ENCODE peak calls at places on chromosomes 5 and 9, in four cellular contexts. One of them, this sample, is unnamed.

GRCh38 chr5:167814828-167815227 is 476.6 kb upstream of the WWC1 start:
- DNase-seq in uterus: no peak
- DNase-seq in heart right ventricle: no peak
- DNase-seq in effector memory CD8-positive, alpha-beta T cell: no peak
- DNase-seq in this sample: peak

GRCh38 chr5:143733635-143734341 is 78.2 kb upstream of the HMHB1 start:
- DNase-seq in uterus: no peak
- DNase-seq in heart right ventricle: no peak
- DNase-seq in effector memory CD8-positive, alpha-beta T cell: no peak
- DNase-seq in this sample: no peak

GRCh38 chr9:4262735-4263141 is 37.1 kb downstream of the GLIS3 start:
- DNase-seq in uterus: no peak
- DNase-seq in heart right ventricle: no peak
- DNase-seq in effector memory CD8-positive, alpha-beta T cell: no peak
- DNase-seq in this sample: no peak

GRCh38 chr9:93591706-93592388 is 15.5 kb downstream of the PHF2 start:
- DNase-seq in uterus: no peak
- DNase-seq in heart right ventricle: no peak
- DNase-seq in effector memory CD8-positive, alpha-beta T cell: no peak
- DNase-seq in this sample: no peak

GRCh38 chr5:54860321-54860720 is 125.1 kb downstream of the ESM1 start:
- DNase-seq in uterus: no peak
- DNase-seq in heart right ventricle: no peak
- DNase-seq in effector memory CD8-positive, alpha-beta T cell: no peak
- DNase-seq in this sample: no peak

GRCh38 chr5:131997727-131998117 is 13.7 kb downstream of the ACSL6 start:
- DNase-seq in uterus: no peak
- DNase-seq in heart right ventricle: no peak
- DNase-seq in effector memory CD8-positive, alpha-beta T cell: no peak
- DNase-seq in this sample: no peak

GRCh38 chr9:130268521-130269131 is 3.1 kb downstream of the HMCN2 start:
- DNase-seq in uterus: no peak
- DNase-seq in heart right ventricle: no peak
- DNase-seq in effector memory CD8-positive, alpha-beta T cell: no peak
- DNase-seq in this sample: peak

GRCh38 chr9:98559568-98559967 is 149.2 kb downstream of the GABBR2 start:
- DNase-seq in uterus: no peak
- DNase-seq in heart right ventricle: no peak
- DNase-seq in effector memory CD8-positive, alpha-beta T cell: no peak
- DNase-seq in this sample: no peak

GRCh38 chr5:67206381-67207328 is 10.1 kb upstream of the CD180 start:
- DNase-seq in uterus: no peak
- DNase-seq in heart right ventricle: no peak
- DNase-seq in effector memory CD8-positive, alpha-beta T cell: peak
- DNase-seq in this sample: peak

GRCh38 chr5:98763001-98763630 is 10.3 kb upstream of the RGMB start:
- DNase-seq in uterus: no peak
- DNase-seq in heart right ventricle: no peak
- DNase-seq in effector memory CD8-positive, alpha-beta T cell: no peak
- DNase-seq in this sample: no peak